ENCODE peak calls at places on chromosome 3, in four cellular contexts. T, X, O and E are unnamed samples.

GRCh38 chr3:160481856-160482255 is 32.3 kb upstream of the TRIM59 start:
- DNase-seq in T (no peak), X (no peak), O (no peak), E (no peak)

GRCh38 chr3:39107056-39107873 is at the start of the genes GORASP1 and TTC21A:
- DNase-seq in T (peak), X (peak), O (peak), E (peak)

GRCh38 chr3:60384352-60384751 is 866.9 kb downstream of the FHIT start:
- DNase-seq in T (no peak), X (no peak), O (no peak), E (no peak)

GRCh38 chr3:4515896-4516295 is 22.7 kb downstream of the ITPR1 start:
- DNase-seq in T (no peak), X (no peak), O (no peak), E (no peak)

GRCh38 chr3:132867956-132868355 is 145.7 kb upstream of the NPHP3 start:
- DNase-seq in T (no peak), X (no peak), O (no peak), E (no peak)

GRCh38 chr3:184672972-184673875 is 38.6 kb downstream of the MAGEF1 start:
- DNase-seq in T (no peak), X (no peak), O (no peak), E (no peak)

GRCh38 chr3:193771011-193771697 is 178.1 kb downstream of the OPA1 start:
- DNase-seq in T (no peak), X (no peak), O (no peak), E (no peak)

GRCh38 chr3:150319900-150320299 is 88.2 kb upstream of the TSC22D2 start:
- DNase-seq in T (no peak), X (no peak), O (no peak), E (no peak)

GRCh38 chr3:10707984-10708868 is 107.8 kb upstream of the SLC6A11 start:
- DNase-seq in T (no peak), X (no peak), O (no peak), E (no peak)

GRCh38 chr3:146250449-146251382 is at the start of gene PLSCR4:
- DNase-seq in T (peak), X (peak), O (no peak), E (peak)

GRCh38 chr3:52216585-52217408 is 8.6 kb downstream of the TLR9 start:
- DNase-seq in T (no peak), X (peak), O (peak), E (no peak)

GRCh38 chr3:129626744-129627349 is 20.4 kb upstream of the PLXND1 start:
- DNase-seq in T (peak), X (peak), O (peak), E (no peak)